ENCODE peak calls at places on chromosome 14, in four cellular contexts. K, R, J and H are unnamed samples.

GRCh38 chr14:30596972-30597371 is 25.1 kb upstream of the SCFD1 start:
- DNase-seq in K (no peak), R (no peak), J (no peak), H (no peak)

GRCh38 chr14:81834308-81834707 is 300.7 kb upstream of the SEL1L start:
- DNase-seq in K (no peak), R (no peak), J (no peak), H (no peak)

GRCh38 chr14:72878746-72879145 is 15.2 kb downstream of the DPF3 start:
- DNase-seq in K (no peak), R (no peak), J (no peak), H (no peak)

GRCh38 chr14:100692859-100693558 is 33.7 kb upstream of the DLK1 start:
- DNase-seq in K (peak; percentile 86), R (no peak), J (peak; percentile 95), H (no peak)

GRCh38 chr14:99601301-99601945 is 2.6 kb downstream of the CCDC85C start:
- DNase-seq in K (peak; percentile 79), R (no peak), J (peak; percentile 78), H (peak; percentile 87)

GRCh38 chr14:100609941-100610391 is 22.7 kb upstream of the BEGAIN start:
- DNase-seq in K (no peak), R (no peak), J (no peak), H (peak; percentile 39)

GRCh38 chr14:21940887-21941855 is 267.6 kb upstream of the OR4E1 start:
- DNase-seq in K (peak; percentile 1), R (no peak), J (peak; percentile 2), H (no peak)

GRCh38 chr14:105414456-105415371 is 4.9 kb upstream of the MTA1 start:
- DNase-seq in K (peak; percentile 71), R (peak; percentile 87), J (peak; percentile 68), H (no peak)

GRCh38 chr14:35213869-35214387 is 78.3 kb upstream of the PSMA6 start:
- DNase-seq in K (no peak), R (no peak), J (peak; percentile 58), H (no peak)

GRCh38 chr14:47278233-47278842 is 397.1 kb downstream of the MDGA2 start:
- DNase-seq in K (peak; percentile 69), R (no peak), J (peak; percentile 28), H (peak; percentile 52)

GRCh38 chr14:57930241-57930975 is 64.5 kb upstream of the SLC35F4 start:
- DNase-seq in K (no peak), R (no peak), J (no peak), H (no peak)

GRCh38 chr14:84421611-84422010 is 1108.3 kb upstream of the FLRT2 start:
- DNase-seq in K (no peak), R (no peak), J (no peak), H (no peak)

GRCh38 chr14:104221636-104222375 is 83.4 kb downstream of the KIF26A start:
- DNase-seq in K (peak; percentile 93), R (peak; percentile 11), J (no peak), H (no peak)

GRCh38 chr14:92297818-92298595 is 25.0 kb upstream of the SLC24A4 start:
- DNase-seq in K (no peak), R (no peak), J (no peak), H (no peak)

GRCh38 chr14:36426836-36427235 is 93.2 kb downstream of the NKX2-1 start:
- DNase-seq in K (no peak), R (peak; percentile 15), J (no peak), H (no peak)

GRCh38 chr14:53356361-53357150 is 203.4 kb upstream of the DDHD1 start:
- DNase-seq in K (no peak), R (no peak), J (no peak), H (no peak)

GRCh38 chr14:74408870-74409269 is 17.1 kb downstream of the SYNDIG1L start:
- DNase-seq in K (no peak), R (no peak), J (no peak), H (no peak)

GRCh38 chr14:105495101-105495989 is 4.3 kb downstream of the TEDC1 start:
- DNase-seq in K (no peak), R (peak; percentile 38), J (no peak), H (peak; percentile 96)

GRCh38 chr14:35480119-35480769 is 53.7 kb upstream of the INSM2 start:
- DNase-seq in K (no peak), R (no peak), J (no peak), H (no peak)

GRCh38 chr14:32657081-32657480 is 281.6 kb upstream of the NPAS3 start:
- DNase-seq in K (peak; percentile 65), R (peak; percentile 17), J (peak; percentile 81), H (no peak)

GRCh38 chr14:76644875-76645518 is 116.3 kb upstream of the VASH1 start:
- DNase-seq in K (peak; percentile 14), R (no peak), J (peak; percentile 5), H (no peak)

GRCh38 chr14:76022991-76023390 is 37.4 kb downstream of the IFT43 start:
- DNase-seq in K (no peak), R (no peak), J (no peak), H (no peak)

GRCh38 chr14:31465113-31465512 is 7.8 kb upstream of the DTD2 start:
- DNase-seq in K (no peak), R (no peak), J (peak; percentile 16), H (no peak)

GRCh38 chr14:51485733-51486132 is 166.0 kb upstream of the FRMD6 start:
- DNase-seq in K (no peak), R (no peak), J (no peak), H (no peak)

GRCh38 chr14:77098470-77099353 is 654 bp downstream of the CIPC start:
- DNase-seq in K (peak; percentile 73), R (peak; percentile 69), J (no peak), H (peak; percentile 66)

GRCh38 chr14:54652188-54652889 is 85.4 kb downstream of the SAMD4A start:
- DNase-seq in K (peak; percentile 94), R (peak; percentile 84), J (peak; percentile 99), H (peak; percentile 57)

GRCh38 chr14:100654814-100655795 is 67.9 kb upstream of the BEGAIN start:
- DNase-seq in K (peak; percentile 69), R (no peak), J (no peak), H (peak; percentile 68)

GRCh38 chr14:105424861-105425260 is 5.2 kb downstream of the MTA1 start:
- DNase-seq in K (no peak), R (no peak), J (no peak), H (no peak)

GRCh38 chr14:31745741-31746140 is 184.5 kb downstream of the NUBPL start:
- DNase-seq in K (no peak), R (no peak), J (no peak), H (no peak)

GRCh38 chr14:103699901-103700752 is 15.1 kb downstream of the XRCC3 start:
- DNase-seq in K (peak; percentile 88), R (peak; percentile 67), J (no peak), H (peak; percentile 90)

GRCh38 chr14:88326352-88327103 is 3.5 kb upstream of the KCNK10 start:
- DNase-seq in K (no peak), R (no peak), J (no peak), H (no peak)

GRCh38 chr14:42214981-42215491 is 608.4 kb downstream of the LRFN5 start:
- DNase-seq in K (no peak), R (no peak), J (peak; percentile 81), H (no peak)

GRCh38 chr14:106378191-106378590 is 851.8 kb downstream of the TMEM121 start:
- DNase-seq in K (no peak), R (no peak), J (no peak), H (no peak)

GRCh38 chr14:74211945-74212580 is 27.2 kb upstream of the VSX2 start:
- DNase-seq in K (no peak), R (no peak), J (no peak), H (no peak)

GRCh38 chr14:99688210-99688581 is 4.1 kb downstream of the CYP46A1 start:
- DNase-seq in K (no peak), R (no peak), J (no peak), H (no peak)

GRCh38 chr14:82230748-82231147 is 697.1 kb upstream of the SEL1L start:
- DNase-seq in K (no peak), R (no peak), J (no peak), H (no peak)

GRCh38 chr14:23364164-23364571 is 804 bp downstream of the EFS start:
- DNase-seq in K (no peak), R (peak; percentile 43), J (no peak), H (no peak)
- H3K4me3 ChIP-seq in K (no peak overlapping the region), R (peak overlapping the region; percentile 65), J (peak overlapping the region; percentile 43), H (no peak overlapping the region)

DNA sequence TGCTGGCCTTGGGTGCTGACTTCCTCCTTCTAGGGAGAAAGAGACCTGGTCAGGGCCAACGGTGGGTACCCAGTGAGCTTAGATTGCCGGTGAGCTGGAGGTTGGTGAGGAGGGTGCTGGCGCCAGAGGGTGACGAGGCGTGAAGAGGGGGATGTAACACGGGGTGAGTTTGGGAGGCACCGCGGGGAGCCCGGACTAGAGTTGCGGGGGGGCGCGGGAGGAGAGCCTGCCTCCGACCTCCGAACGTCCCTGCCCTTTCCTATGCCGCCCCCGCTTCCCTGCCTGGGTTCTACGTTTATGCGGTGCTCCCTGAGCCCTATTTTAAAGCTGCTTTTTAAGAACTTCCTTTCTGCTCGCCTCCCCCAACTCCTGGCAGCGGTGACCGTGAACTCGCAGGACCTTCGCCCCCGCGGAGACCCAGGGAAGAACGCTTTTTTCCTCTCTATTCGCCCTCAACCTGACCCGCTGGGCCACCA is 18.6 kb downstream of the OR6S1 start:
- DNase-seq in K (no peak), R (no peak), J (no peak), H (no peak)
- H3K4me3 ChIP-seq in K (no peak overlapping the region), R (peak overlapping the region; percentile 46), J (no peak overlapping the region), H (no peak overlapping the region)

DNA sequence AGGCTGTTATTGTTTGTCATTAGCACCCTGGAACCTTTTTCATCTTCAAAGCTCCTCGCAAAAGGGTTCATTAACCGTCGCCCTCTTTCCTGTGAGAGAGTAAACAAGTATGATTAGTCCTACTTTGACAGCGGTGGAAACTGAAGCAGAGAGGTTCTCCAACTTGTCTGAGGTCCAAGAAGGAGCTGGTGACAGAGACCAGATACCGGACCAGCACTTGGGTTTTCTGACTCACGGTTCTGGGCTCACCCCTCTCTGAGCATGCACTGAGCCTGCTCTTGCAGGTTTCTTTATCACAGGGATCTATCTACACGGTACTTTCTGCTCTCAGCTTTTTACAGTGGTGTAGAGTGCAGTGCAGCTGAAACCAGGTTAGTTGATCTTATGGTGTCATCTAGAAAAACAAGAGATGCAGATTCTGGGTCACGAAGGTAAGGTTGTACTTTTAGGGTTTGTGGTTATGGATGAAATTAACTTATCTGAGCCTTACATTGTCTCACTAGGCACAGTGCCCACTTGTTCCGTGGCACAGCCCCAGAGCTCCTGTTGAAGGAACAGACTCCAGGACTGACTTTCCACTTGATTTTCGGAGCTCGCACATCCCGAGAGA is 62.1 kb downstream of the PPP2R5C start:
- DNase-seq in K (peak; percentile 41), R (no peak), J (no peak), H (no peak)
- H3K4me3 ChIP-seq in K (no peak overlapping the region), R (peak overlapping the region; percentile 52), J (no peak overlapping the region), H (no peak overlapping the region)

DNA sequence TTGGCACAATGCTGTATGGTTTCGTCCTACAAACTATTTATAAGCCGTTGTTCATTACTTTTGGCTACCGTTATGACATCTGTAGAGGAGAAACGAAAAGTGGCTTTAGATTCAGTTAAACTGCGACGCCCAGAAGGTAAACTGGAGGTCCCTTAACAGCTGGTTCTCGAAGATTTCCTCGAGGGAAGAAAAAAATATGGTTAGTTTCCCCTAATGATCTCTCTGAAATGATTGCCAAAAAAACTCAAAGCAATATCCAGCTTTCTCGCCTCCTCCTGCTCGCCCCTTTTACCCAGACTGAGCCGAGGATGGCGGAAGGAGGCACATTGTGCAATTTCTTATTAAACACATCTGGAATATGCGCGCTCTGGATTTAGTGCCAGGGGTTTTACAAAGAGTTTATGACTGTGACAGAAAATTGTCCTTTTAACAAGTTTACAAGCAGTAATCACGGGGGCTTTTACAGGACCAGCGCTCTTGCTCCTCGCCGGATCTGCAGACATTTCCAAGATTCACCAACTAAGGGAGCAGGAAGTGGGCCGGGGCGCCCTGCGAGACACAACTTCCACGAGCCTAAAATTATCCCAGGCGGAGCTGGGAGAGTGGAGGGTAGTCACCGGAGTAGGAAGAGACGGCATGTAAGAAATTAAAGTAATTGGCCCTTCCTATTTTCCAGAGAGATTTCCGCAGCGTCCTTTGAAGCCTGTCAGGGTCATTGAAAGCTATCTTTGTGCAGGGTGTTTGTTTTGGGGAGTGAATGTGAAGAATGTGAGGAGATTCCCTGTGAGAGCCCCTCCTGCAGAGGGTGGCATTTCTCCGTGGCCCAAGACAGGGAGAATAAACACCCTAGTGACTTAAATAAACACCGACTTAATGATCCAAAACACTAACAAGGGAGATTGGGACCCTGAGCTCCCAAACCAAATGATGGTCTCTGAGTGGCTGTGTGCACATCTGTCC is 5.6 kb downstream of the SIX1 start:
- DNase-seq in K (no peak), R (no peak), J (no peak), H (no peak)
- H3K4me3 ChIP-seq in K (no peak overlapping the region), R (peak overlapping the region; percentile 91), J (peak overlapping the region; percentile 66), H (no peak overlapping the region)